ENCODE peak calls at places on chromosome 6, in seven cellular contexts. B, K, L, F, Z, U and Y are unnamed samples.
A peak's percentile ranks its signal among the peaks of the same experiment; 100 is the strongest.

GRCh38 chr6:132166670-132167069 is 215.5 kb upstream of the CCN2 start:
- DNase-seq in B (no peak), K (no peak), Z (no peak), L (no peak), U (no peak), F (no peak), Y (no peak)

GRCh38 chr6:88072462-88072861 is 24.8 kb downstream of the SPACA1 start:
- DNase-seq in F (no peak), L (no peak), U (no peak), K (no peak), B (no peak), Z (no peak), Y (no peak)

GRCh38 chr6:125922322-125922860 is 34.2 kb upstream of the HINT3 start:
- DNase-seq in B (no peak), F (no peak), L (no peak), U (no peak), K (no peak), Z (no peak), Y (no peak)

GRCh38 chr6:100347901-100348550 is 116.7 kb downstream of the SIM1 start:
- DNase-seq in L (no peak), B (peak; percentile 83), F (no peak), Z (no peak), U (no peak), K (no peak), Y (peak; percentile 70)

GRCh38 chr6:146543940-146544661 is 468 bp downstream of the RAB32 start:
- DNase-seq in Z (peak; percentile 22), K (peak; percentile 81), L (peak; percentile 54), U (peak; percentile 65), B (peak; percentile 38), F (peak; percentile 27), Y (peak; percentile 73)

GRCh38 chr6:45650527-45651135 is 272.9 kb upstream of the SUPT3H start:
- DNase-seq in B (peak; percentile 94), L (no peak), F (no peak), U (no peak), Z (peak; percentile 42), K (peak; percentile 51), Y (peak; percentile 88)

GRCh38 chr6:169964440-169965212 is 213.2 kb downstream of the ERMARD start:
- DNase-seq in F (no peak), L (no peak), K (no peak), U (no peak), Z (peak; percentile 19), B (no peak), Y (no peak)

GRCh38 chr6:88236961-88237360 is 70.8 kb upstream of the CNR1 start:
- DNase-seq in U (no peak), L (no peak), K (no peak), F (no peak), Z (no peak), B (no peak), Y (no peak)

GRCh38 chr6:90537723-90538407 is 49.0 kb downstream of the MAP3K7 start:
- DNase-seq in Z (peak; percentile 24), K (no peak), L (no peak), F (no peak), B (no peak), U (no peak), Y (peak; percentile 38)

GRCh38 chr6:84788689-84789088 is 24.3 kb upstream of the TBX18 start:
- DNase-seq in U (no peak), L (no peak), Z (no peak), F (no peak), B (no peak), K (no peak), Y (no peak)

GRCh38 chr6:128246472-128246871 is 273.9 kb downstream of the PTPRK start:
- DNase-seq in K (peak; percentile 38), L (no peak), U (no peak), Z (no peak), F (no peak), B (no peak), Y (no peak)

GRCh38 chr6:1131285-1132079 is 180.4 kb upstream of the FOXQ1 start:
- DNase-seq in F (no peak), U (no peak), B (peak; percentile 94), K (no peak), L (no peak), Z (no peak), Y (peak; percentile 96)

GRCh38 chr6:65566117-65566516 is 140.9 kb downstream of the EYS start:
- DNase-seq in K (peak; percentile 62), Z (no peak), B (no peak), L (peak; percentile 67), F (no peak), U (no peak), Y (no peak)

GRCh38 chr6:107246249-107246971 is 131.1 kb upstream of the BEND3 start:
- DNase-seq in L (no peak), B (no peak), F (no peak), U (no peak), K (no peak), Z (no peak), Y (no peak)

GRCh38 chr6:92292067-92292466 is 1127.3 kb downstream of the EPHA7 start:
- DNase-seq in K (peak; percentile 7), F (no peak), Z (no peak), B (no peak), L (no peak), U (no peak), Y (no peak)

GRCh38 chr6:30508890-30509736 is 19.8 kb downstream of the HLA-E start:
- DNase-seq in B (peak; percentile 51), K (no peak), Z (no peak), F (no peak), U (no peak), L (no peak), Y (peak; percentile 49)

GRCh38 chr6:170416959-170417606 is 110.5 kb downstream of the FAM120B start:
- DNase-seq in Z (no peak), U (no peak), B (no peak), F (no peak), L (no peak), K (no peak), Y (no peak)

GRCh38 chr6:131694832-131695426 is 6.3 kb downstream of the OR2A4 start:
- DNase-seq in B (peak; percentile 79), Z (peak; percentile 73), L (peak; percentile 71), U (peak; percentile 63), K (peak; percentile 87), F (peak; percentile 54), Y (peak; percentile 72)

GRCh38 chr6:132491303-132491702 is 21.6 kb downstream of the STX7 start:
- DNase-seq in B (peak; percentile 52), F (no peak), K (no peak), Z (no peak), L (no peak), U (no peak), Y (no peak)

GRCh38 chr6:167548451-167548850 is 223.6 kb downstream of the TTLL2 start:
- DNase-seq in U (no peak), F (no peak), Z (no peak), K (no peak), B (no peak), L (no peak), Y (no peak)

GRCh38 chr6:131989036-131989435 is 37.9 kb upstream of the CCN2 start:
- DNase-seq in L (no peak), B (no peak), K (no peak), Z (no peak), U (no peak), F (no peak), Y (no peak)

GRCh38 chr6:169131356-169131755 is 122.3 kb downstream of the THBS2 start:
- DNase-seq in Z (no peak), B (no peak), L (no peak), K (no peak), F (no peak), U (no peak), Y (no peak)

GRCh38 chr6:161226005-161226964 is 47.6 kb downstream of the AGPAT4 start:
- DNase-seq in F (no peak), Z (no peak), U (no peak), L (no peak), K (no peak), B (no peak), Y (no peak)

GRCh38 chr6:81842254-81842653 is 89.8 kb upstream of the TENT5A start:
- DNase-seq in L (no peak), U (no peak), K (no peak), F (no peak), B (no peak), Z (no peak), Y (no peak)
- H4K8ac ChIP-seq in L (no peak overlapping the region), U (no peak overlapping the region), K (no peak overlapping the region), F (no peak overlapping the region), B (no peak overlapping the region), Z (no peak overlapping the region), Y (no peak overlapping the region)

GRCh38 chr6:27419363-27419762 is 30.8 kb downstream of the ZNF391 start:
- DNase-seq in B (no peak), U (no peak), F (no peak), L (no peak), K (no peak), Z (no peak), Y (no peak)
- H4K8ac ChIP-seq in B (no peak overlapping the region), U (no peak overlapping the region), F (no peak overlapping the region), L (no peak overlapping the region), K (no peak overlapping the region), Z (no peak overlapping the region), Y (no peak overlapping the region)

GRCh38 chr6:123812621-123813020 is 9.0 kb downstream of the NKAIN2 start:
- DNase-seq in K (no peak), U (no peak), B (no peak), Z (no peak), L (no peak), F (no peak), Y (no peak)
- H4K8ac ChIP-seq in K (no peak overlapping the region), U (no peak overlapping the region), B (no peak overlapping the region), Z (no peak overlapping the region), L (no peak overlapping the region), F (no peak overlapping the region), Y (no peak overlapping the region)

DNA sequence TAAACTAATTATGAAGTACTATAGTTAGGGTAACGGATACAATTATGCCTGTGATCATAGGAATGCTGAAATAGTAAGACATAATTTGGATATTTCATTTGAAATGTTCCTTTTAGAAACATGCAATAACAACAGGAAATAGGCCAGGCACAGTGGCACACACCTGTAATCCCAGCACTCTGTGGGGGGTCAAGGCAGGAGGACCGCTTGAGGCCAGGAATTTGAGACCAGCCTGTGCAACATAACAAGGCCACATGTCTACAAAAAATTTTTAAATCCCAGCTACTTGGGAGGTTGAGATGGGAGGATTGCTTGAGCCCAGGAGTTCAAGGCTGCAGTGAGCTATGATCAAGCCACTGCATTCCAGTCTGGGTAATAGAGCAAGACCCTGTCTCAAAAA is 25.7 kb upstream of the MYO6 start:
- DNase-seq in B (no peak), K (peak; percentile 4), L (no peak), Z (no peak), U (no peak), F (no peak), Y (no peak)
- H4K8ac ChIP-seq in B (no peak overlapping the region), K (no peak overlapping the region), L (no peak overlapping the region), Z (no peak overlapping the region), U (no peak overlapping the region), F (no peak overlapping the region), Y (no peak overlapping the region)

GRCh38 chr6:152026291-152026690 is 218.8 kb downstream of the ESR1 start:
- DNase-seq in L (no peak), F (no peak), K (no peak), U (no peak), B (no peak), Z (no peak), Y (no peak)
- H4K8ac ChIP-seq in L (no peak overlapping the region), F (no peak overlapping the region), K (no peak overlapping the region), U (no peak overlapping the region), B (no peak overlapping the region), Z (no peak overlapping the region), Y (no peak overlapping the region)